ENCODE peak calls at places on chromosome 12, in four cellular contexts. R is fibroblast of pulmonary artery, L is uterus, U is epithelial cell of proximal tubule. X is an unnamed sample.

GRCh38 chr12:26651566-26652188 is 181.3 kb downstream of the ITPR2 start:
- DNase-seq in R (peak; percentile 84), L (peak; percentile 52), U (peak; percentile 45), X (no peak)

GRCh38 chr12:40907115-40907521 is 214.9 kb downstream of the CNTN1 start:
- DNase-seq in R (no peak), L (no peak), U (peak; percentile 40), X (peak; percentile 9)

GRCh38 chr12:43880547-43880946 is 44.7 kb downstream of the TMEM117 start:
- DNase-seq in R (no peak), L (no peak), U (no peak), X (no peak)

GRCh38 chr12:121845699-121846098 is 13.0 kb downstream of the HPD start:
- DNase-seq in R (no peak), L (no peak), U (no peak), X (no peak)

GRCh38 chr12:96774501-96775256 is 132.4 kb upstream of the NEDD1 start:
- DNase-seq in R (no peak), L (no peak), U (no peak), X (no peak)

GRCh38 chr12:120352117-120352516 is 16.8 kb downstream of the MSI1 start:
- DNase-seq in R (peak; percentile 8), L (no peak), U (no peak), X (no peak)

GRCh38 chr12:115507951-115508722 is 769.4 kb downstream of the MED13L start:
- DNase-seq in R (no peak), L (peak; percentile 12), U (no peak), X (no peak)

GRCh38 chr12:43317156-43317555 is 234.8 kb downstream of the ADAMTS20 start:
- DNase-seq in R (no peak), L (no peak), U (no peak), X (no peak)

GRCh38 chr12:52525661-52526499 is 5.7 kb upstream of the KRT5 start:
- DNase-seq in R (no peak), L (no peak), U (no peak), X (no peak)

GRCh38 chr12:28409892-28410291 is 219.6 kb downstream of the CCDC91 start:
- DNase-seq in R (peak; percentile 78), L (no peak), U (no peak), X (peak; percentile 5)

GRCh38 chr12:12835378-12836145 is 22.4 kb downstream of the DDX47 start:
- DNase-seq in R (no peak), L (no peak), U (no peak), X (no peak)

GRCh38 chr12:125113800-125114199 is 48.6 kb downstream of the AACS start:
- DNase-seq in R (no peak), L (no peak), U (no peak), X (no peak)

GRCh38 chr12:28191018-28191595 is 851 bp downstream of the CCDC91 start:
- DNase-seq in R (no peak), L (no peak), U (no peak), X (peak; percentile 58)

GRCh38 chr12:106291342-106291741 is 11.2 kb upstream of the TCP11L2 start:
- DNase-seq in R (no peak), L (no peak), U (no peak), X (no peak)

GRCh38 chr12:14635776-14636175 is 60.6 kb downstream of the GUCY2C start:
- DNase-seq in R (peak; percentile 7), L (no peak), U (no peak), X (peak; percentile 6)

GRCh38 chr12:28885275-28885674 is 263.8 kb upstream of the FAR2 start:
- DNase-seq in R (no peak), L (no peak), U (no peak), X (no peak)

GRCh38 chr12:95949801-95950206 is 6.7 kb downstream of the AMDHD1 start:
- DNase-seq in R (no peak), L (no peak), U (no peak), X (no peak)

GRCh38 chr12:92961949-92962348 is 32.9 kb upstream of the EEA1 start:
- DNase-seq in R (no peak), L (no peak), U (no peak), X (no peak)

GRCh38 chr12:89231686-89232085 is 120.6 kb downstream of the DUSP6 start:
- DNase-seq in R (no peak), L (no peak), U (no peak), X (no peak)

GRCh38 chr12:47721431-47721973 is 3.8 kb downstream of the ENDOU start:
- DNase-seq in R (no peak), L (no peak), U (no peak), X (no peak)

DNA sequence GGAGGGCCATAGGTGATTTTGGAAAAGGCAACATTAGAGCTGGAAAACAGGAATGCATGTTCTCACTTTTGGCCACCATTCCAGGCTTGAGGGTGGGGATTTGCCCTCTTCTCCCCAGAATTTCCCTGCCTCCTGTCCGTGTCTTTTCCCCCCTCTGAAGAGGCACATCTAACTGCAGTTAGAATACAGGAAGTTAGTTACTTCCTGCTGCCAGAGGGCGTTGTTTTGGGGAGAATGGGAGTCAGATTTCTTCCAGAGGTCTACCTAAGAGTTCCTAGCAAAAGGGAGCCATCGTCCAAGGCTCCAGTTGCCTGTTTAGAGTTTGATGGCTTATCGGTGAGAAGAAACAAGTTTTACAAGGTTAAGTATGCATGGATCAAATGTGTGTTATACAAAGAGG is 112.8 kb upstream of the IGF1 start:
- DNase-seq in R (no peak), L (no peak), U (no peak), X (no peak)
- H3K4me3 ChIP-seq in R (no peak overlapping the region), L (no peak overlapping the region), U (no peak overlapping the region), X (no peak overlapping the region)

GRCh38 chr12:99759467-99759866 is 111.9 kb downstream of the GARIN6 start:
- DNase-seq in R (no peak), L (no peak), U (no peak), X (no peak)
- H3K4me3 ChIP-seq in R (no peak overlapping the region), L (no peak overlapping the region), U (no peak overlapping the region), X (no peak overlapping the region)

GRCh38 chr12:65602191-65602578 is 222.1 kb upstream of the HMGA2 start:
- DNase-seq in R (peak; percentile 60), L (no peak), U (no peak), X (no peak)

GRCh38 chr12:65605019-65605418 is 219.3 kb upstream of the HMGA2 start:
- DNase-seq in R (peak; percentile 48), L (no peak), U (no peak), X (no peak)

GRCh38 chr12:65606008-65606766 is 218.1 kb upstream of the HMGA2 start:
- DNase-seq in R (no peak), L (no peak), U (no peak), X (no peak)

GRCh38 chr12:65602579-65603295 is 221.5 kb upstream of the HMGA2 start:
- DNase-seq in R (peak; percentile 97), L (peak; percentile 62), U (peak; percentile 76), X (peak; percentile 86)

DNA sequence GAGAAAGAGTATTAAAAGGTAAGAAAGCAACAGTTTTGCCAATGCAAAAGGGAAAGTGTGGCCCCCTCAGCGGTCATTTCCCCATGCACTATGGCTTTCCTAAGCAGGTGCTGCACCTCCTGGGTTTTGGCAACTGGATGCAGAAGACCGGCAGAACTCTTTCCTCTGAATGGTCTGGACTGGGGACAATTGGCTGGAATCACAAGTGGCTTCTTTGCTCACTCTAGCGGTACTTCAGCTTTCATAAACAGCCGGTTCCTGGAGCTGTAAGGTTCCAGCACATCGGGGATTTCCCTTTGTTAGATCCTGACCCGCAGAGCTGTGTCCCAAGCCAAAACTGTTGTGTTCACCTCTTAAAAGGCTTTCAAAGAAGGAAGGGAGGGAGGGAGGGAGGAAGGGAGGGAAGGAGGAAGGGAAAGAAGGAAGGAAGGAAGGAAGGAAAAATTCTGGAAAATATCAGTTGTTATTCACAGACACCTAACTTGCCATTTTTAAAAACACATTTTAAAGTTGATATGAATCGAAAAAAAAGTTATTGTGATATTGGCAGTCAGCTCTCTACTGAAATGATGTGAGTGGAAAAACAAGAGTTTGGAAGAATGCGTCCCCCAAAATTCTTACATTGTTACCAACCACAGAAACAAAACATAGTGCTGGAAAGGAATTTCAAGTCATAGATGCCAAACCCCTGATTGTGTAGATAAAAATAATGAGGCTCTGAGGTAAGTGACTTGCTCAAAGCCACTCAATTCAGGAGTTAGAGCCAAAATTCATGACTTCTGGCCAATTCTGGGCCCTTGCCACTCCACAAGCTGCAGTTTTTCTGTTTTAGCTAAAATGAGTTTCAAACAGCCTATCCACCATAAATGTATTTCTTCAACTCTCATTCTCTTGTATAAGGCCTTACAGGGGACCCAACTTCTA is 220.6 kb upstream of the HMGA2 start:
- DNase-seq in R (peak; percentile 87), L (peak; percentile 17), U (peak; percentile 82), X (peak; percentile 73)
- H3K4me3 ChIP-seq in R (peak overlapping the region; percentile 54), L (no peak overlapping the region), U (peak overlapping the region; percentile 50), X (peak overlapping the region; percentile 57)

GRCh38 chr12:76081909-76082308 is 2.6 kb downstream of the NAP1L1 start:
- DNase-seq in R (no peak), L (no peak), U (no peak), X (no peak)

GRCh38 chr12:76080729-76081415 is 3.6 kb downstream of the NAP1L1 start:
- DNase-seq in R (no peak), L (no peak), U (no peak), X (no peak)

GRCh38 chr12:76083246-76083735 is 1.2 kb downstream of the NAP1L1 start:
- DNase-seq in R (no peak), L (no peak), U (no peak), X (no peak)

GRCh38 chr12:76078748-76079147 is 5.7 kb downstream of the NAP1L1 start:
- DNase-seq in R (no peak), L (no peak), U (no peak), X (no peak)

GRCh38 chr12:76080017-76080728 is 4.3 kb downstream of the NAP1L1 start:
- DNase-seq in R (no peak), L (no peak), U (no peak), X (no peak)
- H3K4me3 ChIP-seq in R (no peak overlapping the region), L (no peak overlapping the region), U (no peak overlapping the region), X (no peak overlapping the region)

GRCh38 chr12:132437252-132438138 is 52.5 kb upstream of the FBRSL1 start:
- DNase-seq in R (no peak), L (no peak), U (no peak), X (no peak)
- H3K4me3 ChIP-seq in R (no peak overlapping the region), L (no peak overlapping the region), U (no peak overlapping the region), X (no peak overlapping the region)

DNA sequence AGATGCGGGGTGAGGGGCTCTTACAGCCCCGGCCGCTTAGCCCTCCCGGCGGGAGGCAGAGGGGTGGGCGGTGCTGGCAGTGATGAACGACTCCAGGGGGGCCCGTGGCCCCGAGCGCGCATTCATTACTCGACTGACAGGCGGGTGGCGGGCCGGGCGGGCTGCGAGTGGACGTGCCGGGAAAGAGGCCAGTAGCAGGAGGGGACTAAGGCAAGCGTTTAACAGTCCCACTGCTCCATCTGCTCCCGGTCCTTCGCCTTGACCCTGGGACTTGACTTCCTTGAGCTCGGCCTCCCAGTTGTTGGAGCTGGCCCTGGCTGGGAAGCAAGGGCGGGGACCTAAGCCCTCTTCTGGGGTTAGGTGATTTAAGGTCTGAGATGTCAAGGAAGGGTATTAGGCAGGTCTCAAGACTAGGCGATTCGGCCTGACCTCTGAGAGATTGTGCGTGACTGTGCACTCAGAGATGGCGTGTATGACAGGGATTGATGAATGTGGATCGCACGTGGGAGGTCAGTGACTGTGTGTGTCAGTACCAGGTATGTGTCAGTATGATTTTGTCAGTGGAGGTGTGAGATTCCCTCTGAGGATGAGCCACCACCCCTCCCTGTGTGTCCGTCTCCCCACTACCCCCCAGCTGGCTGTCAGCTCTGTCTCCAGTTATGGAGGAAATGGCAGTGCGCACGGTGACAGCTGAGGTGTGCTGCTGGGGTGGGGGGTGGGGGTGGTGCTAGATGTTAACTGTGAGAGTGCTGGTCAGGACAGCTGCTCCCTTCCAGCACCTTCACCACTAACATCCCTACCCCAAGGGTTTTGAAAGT is 3.6 kb upstream of the DNAJC22 start:
- DNase-seq in R (no peak), L (no peak), U (no peak), X (no peak)
- H3K4me3 ChIP-seq in R (peak overlapping the region; percentile 39), L (peak overlapping the region; percentile 37), U (peak overlapping the region; percentile 44), X (peak overlapping the region; percentile 33)

GRCh38 chr12:117967512-117967911 is 1.3 kb downstream of the KSR2 start:
- DNase-seq in R (no peak), L (no peak), U (no peak), X (no peak)
- H3K4me3 ChIP-seq in R (no peak overlapping the region), L (no peak overlapping the region), U (no peak overlapping the region), X (no peak overlapping the region)

X was measured in skeletal muscle cell.